ENCODE peak calls at places on chromosomes 12 and 14, in seven cellular contexts. B is GM12865, U is mammary epithelial cell, C is thoracic aorta, R is AG04449, V is heart left ventricle, M is ovary. E is an unnamed sample.

GRCh38 chr14:100096656-100097055 is 31.4 kb downstream of the EVL start:
- DNase-seq in B (no peak), U (peak; percentile 80), C (no peak), R (peak; percentile 45), V (no peak), M (no peak), E (no peak)

GRCh38 chr14:65096323-65097089 is 5.8 kb downstream of the MAX start:
- DNase-seq in B (no peak), U (peak; percentile 43), C (no peak), R (no peak), V (no peak), M (peak; percentile 32), E (no peak)

GRCh38 chr14:75147423-75148071 is 20.7 kb upstream of the NEK9 start:
- DNase-seq in B (no peak), U (peak; percentile 95), C (no peak), R (no peak), V (peak; percentile 66), M (peak; percentile 78), E (peak; percentile 82)

GRCh38 chr12:46363582-46364299 is 8.8 kb downstream of the SLC38A2 start:
- DNase-seq in B (no peak), U (no peak), C (no peak), R (no peak), V (no peak), M (no peak), E (no peak)

GRCh38 chr14:100472094-100472455 is 115.1 kb downstream of the BEGAIN start:
- DNase-seq in B (no peak), U (no peak), C (no peak), R (no peak), V (no peak), M (no peak), E (no peak)

GRCh38 chr12:57127101-57127709 is 1.1 kb upstream of the LRP1 start:
- DNase-seq in B (peak; percentile 42), U (peak; percentile 70), C (no peak), R (no peak), V (peak; percentile 72), M (peak; percentile 74), E (peak; percentile 89)

GRCh38 chr14:100564506-100564905 is 22.7 kb downstream of the BEGAIN start:
- DNase-seq in B (no peak), U (no peak), C (no peak), R (no peak), V (no peak), M (no peak), E (no peak)

GRCh38 chr14:24613747-24614146 is 4.3 kb upstream of the GZMH start:
- DNase-seq in B (no peak), U (peak; percentile 69), C (no peak), R (no peak), V (no peak), M (no peak), E (no peak)

GRCh38 chr14:65281991-65282908 is 130.3 kb upstream of the FUT8 start:
- DNase-seq in B (peak; percentile 58), U (peak; percentile 57), C (no peak), R (peak; percentile 72), V (no peak), M (no peak), E (no peak)

GRCh38 chr14:99468836-99469592 is 11.6 kb downstream of the SETD3 start:
- DNase-seq in B (no peak), U (no peak), C (no peak), R (no peak), V (no peak), M (no peak), E (no peak)

GRCh38 chr14:100708349-100709217 is 18.1 kb upstream of the DLK1 start:
- DNase-seq in B (no peak), U (no peak), C (no peak), R (no peak), V (peak; percentile 67), M (peak; percentile 95), E (peak; percentile 87)

GRCh38 chr12:16359512-16360491 is 12.4 kb downstream of the MGST1 start:
- DNase-seq in B (peak; percentile 30), U (peak; percentile 25), C (no peak), R (no peak), V (peak; percentile 42), M (peak; percentile 21), E (peak; percentile 82)

GRCh38 chr14:89990623-89991275 is 35.0 kb downstream of the TDP1 start:
- DNase-seq in B (no peak), U (no peak), C (no peak), R (no peak), V (no peak), M (no peak), E (no peak)

GRCh38 chr12:64824500-64825142 is at the start of gene TBC1D30:
- DNase-seq in B (peak; percentile 73), U (no peak), C (no peak), R (no peak), V (no peak), M (no peak), E (peak; percentile 69)

GRCh38 chr14:58697927-58698641 is 60.3 kb downstream of the DACT1 start:
- DNase-seq in B (no peak), U (peak; percentile 6), C (no peak), R (no peak), V (no peak), M (no peak), E (no peak)

GRCh38 chr12:111084172-111084571 is 163.8 kb upstream of the MYL2 start:
- DNase-seq in B (no peak), U (no peak), C (no peak), R (no peak), V (no peak), M (no peak), E (no peak)

GRCh38 chr12:67705394-67706370 is 57.1 kb downstream of the DYRK2 start:
- DNase-seq in B (no peak), U (peak; percentile 60), C (no peak), R (peak; percentile 84), V (peak; percentile 51), M (no peak), E (no peak)

GRCh38 chr12:107822356-107822755 is 47.9 kb downstream of the ASCL4 start:
- DNase-seq in B (no peak), U (no peak), C (no peak), R (no peak), V (no peak), M (no peak), E (no peak)

GRCh38 chr14:50677527-50678063 is 9.5 kb upstream of the SAV1 start:
- DNase-seq in B (peak; percentile 57), U (peak; percentile 95), C (no peak), R (no peak), V (no peak), M (no peak), E (no peak)

GRCh38 chr12:16347391-16348298 is at the start of gene MGST1:
- DNase-seq in B (peak; percentile 24), U (peak; percentile 71), C (no peak), R (no peak), V (peak; percentile 42), M (peak; percentile 16), E (peak; percentile 94)

DNA sequence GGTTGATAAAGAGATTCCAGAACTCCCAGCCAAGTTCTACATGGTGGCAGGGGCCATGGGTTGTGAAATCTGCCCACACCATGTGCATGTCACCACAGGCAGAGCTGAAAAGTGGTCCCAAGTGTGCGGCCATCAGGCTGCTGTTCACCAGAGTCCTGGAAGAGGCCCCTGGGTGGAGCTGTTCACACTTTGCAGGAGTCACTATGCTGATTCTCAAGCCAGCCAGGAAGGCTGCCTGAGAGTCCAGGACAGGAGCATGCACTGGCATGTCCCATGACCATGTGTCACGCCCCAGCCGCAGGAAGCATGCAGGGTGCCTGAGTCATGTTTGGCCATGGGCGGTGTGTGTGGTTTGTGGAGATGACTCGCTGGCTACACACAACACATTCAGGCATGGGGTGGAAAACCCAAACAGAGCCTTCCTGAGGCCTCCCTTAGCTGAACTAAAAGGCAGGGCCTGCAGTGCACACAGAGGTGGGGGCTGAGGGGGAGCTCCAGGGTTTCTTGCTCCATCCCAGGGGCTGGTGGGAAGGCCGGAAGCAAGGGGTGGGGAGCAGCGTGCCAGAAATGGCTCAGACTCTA is 19.5 kb downstream of the ABCB9 start:
- DNase-seq in B (peak; percentile 88), U (peak; percentile 100), C (peak; percentile 78), R (peak; percentile 97), V (peak; percentile 63), M (peak; percentile 52), E (peak; percentile 91)
- TF ChIP-seq CTCF in B (peak; percentile 10), U (peak; percentile 72), C (peak; percentile 23), R (peak; percentile 49), V (peak; percentile 36), M (no peak), E (peak; percentile 36)

GRCh38 chr14:69886843-69887242 is 7.6 kb downstream of the SMOC1 start:
- DNase-seq in B (no peak), U (peak; percentile 80), C (no peak), R (no peak), V (no peak), M (no peak), E (no peak)

GRCh38 chr14:69882086-69882864 is 3.1 kb downstream of the SMOC1 start:
- DNase-seq in B (no peak), U (no peak), C (no peak), R (no peak), V (no peak), M (no peak), E (no peak)

GRCh38 chr14:69891422-69891821 is 12.2 kb downstream of the SMOC1 start:
- DNase-seq in B (no peak), U (no peak), C (no peak), R (no peak), V (no peak), M (no peak), E (no peak)

GRCh38 chr14:69882915-69883314 is 3.7 kb downstream of the SMOC1 start:
- DNase-seq in B (no peak), U (no peak), C (no peak), R (no peak), V (no peak), M (no peak), E (no peak)

GRCh38 chr14:69887740-69888657 is 8.8 kb downstream of the SMOC1 start:
- DNase-seq in B (no peak), U (peak; percentile 62), C (no peak), R (no peak), V (no peak), M (no peak), E (no peak)
- H3K4me3 ChIP-seq in B (no peak overlapping the region), U (no peak overlapping the region), C (no peak overlapping the region), R (no peak overlapping the region), V (no peak overlapping the region), M (no peak overlapping the region), E (no peak overlapping the region)

GRCh38 chr14:85528080-85528881 is 1.7 kb upstream of the FLRT2 start:
- DNase-seq in B (no peak), U (peak; percentile 77), C (no peak), R (peak; percentile 72), V (peak; percentile 34), M (peak; percentile 57), E (peak; percentile 16)
- TF ChIP-seq CTCF in B (no peak), U (peak; percentile 79), C (peak; percentile 23), R (peak; percentile 70), V (peak; percentile 43), M (peak; percentile 33), E (peak; percentile 54)

GRCh38 chr12:95197636-95198035 is 19.6 kb downstream of the FGD6 start:
- DNase-seq in B (no peak), U (no peak), C (no peak), R (no peak), V (no peak), M (no peak), E (no peak)

GRCh38 chr12:95201056-95201670 is 16.1 kb downstream of the FGD6 start:
- DNase-seq in B (peak; percentile 30), U (peak; percentile 94), C (no peak), R (no peak), V (no peak), M (no peak), E (no peak)

GRCh38 chr12:95202691-95203476 is 14.4 kb downstream of the FGD6 start:
- DNase-seq in B (peak; percentile 54), U (no peak), C (no peak), R (no peak), V (no peak), M (no peak), E (no peak)

GRCh38 chr12:95198914-95199313 is 18.4 kb downstream of the FGD6 start:
- DNase-seq in B (peak; percentile 80), U (peak; percentile 89), C (no peak), R (no peak), V (no peak), M (no peak), E (no peak)

GRCh38 chr12:95200128-95200973 is 16.9 kb downstream of the FGD6 start:
- DNase-seq in B (no peak), U (peak; percentile 77), C (no peak), R (no peak), V (no peak), M (no peak), E (no peak)
- H3K4me3 ChIP-seq in B (peak overlapping the region; percentile 41), U (peak overlapping the region; percentile 20), C (peak overlapping the region; percentile 21), R (no peak overlapping the region), V (no peak overlapping the region), M (no peak overlapping the region), E (peak overlapping the region; percentile 8)

E was measured in upper lobe of right lung.